ENCODE peak calls at places on chromosomes 11 and 22, in nine cellular contexts. F is epithelial cell of esophagus; H is HCT116; O is omental fat pad; U is NB4; M is ovary; A is K562; Y is colonic mucosa; G is CD8-positive, alpha-beta T cell. W is an unnamed sample.

GRCh38 chr11:64776875-64777274 is 1.5 kb downstream of the SF1 start:
- DNase-seq in F (no peak), H (no peak), O (no peak), U (no peak), M (peak), A (no peak), Y (no peak), G (no peak), W (no peak)

GRCh38 chr11:21838422-21838821 is 354.5 kb upstream of the ANO5 start:
- DNase-seq in F (no peak), H (no peak), O (no peak), U (no peak), M (no peak), A (no peak), Y (no peak), G (no peak), W (no peak)

GRCh38 chr11:64545605-64546004 is 45.4 kb upstream of the SLC22A12 start:
- DNase-seq in F (peak), H (peak), O (no peak), U (no peak), M (no peak), A (no peak), Y (no peak), G (no peak), W (no peak)

GRCh38 chr11:129291556-129291955 is 84.1 kb upstream of the BARX2 start:
- DNase-seq in F (no peak), H (no peak), O (no peak), U (no peak), M (no peak), A (no peak), Y (no peak), G (no peak), W (no peak)

GRCh38 chr11:26976389-26976788 is 17.5 kb upstream of the FIBIN start:
- DNase-seq in F (peak), H (no peak), O (no peak), U (no peak), M (no peak), A (no peak), Y (no peak), G (no peak), W (no peak)

GRCh38 chr11:128886401-128887119 is 4.6 kb upstream of the KCNJ5 start:
- DNase-seq in F (peak), H (no peak), O (no peak), U (peak), M (no peak), A (no peak), Y (peak), G (no peak), W (peak)

GRCh38 chr22:32531955-32532818 is 57.6 kb downstream of the FBXO7 start:
- DNase-seq in F (peak), H (no peak), O (no peak), U (peak), M (peak), A (peak), Y (peak), G (no peak), W (peak)

GRCh38 chr11:108871867-108872266 is 207.0 kb downstream of the DDX10 start:
- DNase-seq in F (peak), H (no peak), O (no peak), U (no peak), M (no peak), A (no peak), Y (no peak), G (no peak), W (no peak)

GRCh38 chr11:58391879-58392278 is 14.8 kb downstream of the OR5B3 start:
- DNase-seq in F (peak), H (no peak), O (no peak), U (no peak), M (no peak), A (no peak), Y (no peak), G (no peak), W (no peak)

GRCh38 chr11:93895106-93895862 is 44.9 kb upstream of the VSTM5 start:
- DNase-seq in F (peak), H (peak), O (no peak), U (peak), M (peak), A (peak), Y (peak), G (no peak), W (peak)

GRCh38 chr11:12069053-12069676 is 41.2 kb upstream of the MICAL2 start:
- DNase-seq in F (no peak), H (no peak), O (no peak), U (no peak), M (no peak), A (peak), Y (no peak), G (no peak), W (no peak)

GRCh38 chr11:122268601-122269130 is 152.7 kb upstream of the BLID start:
- DNase-seq in F (no peak), H (no peak), O (no peak), U (no peak), M (no peak), A (no peak), Y (no peak), G (no peak), W (no peak)

GRCh38 chr11:47389577-47390072 is 11.3 kb upstream of the SPI1 start:
- DNase-seq in F (no peak), H (no peak), O (no peak), U (no peak), M (no peak), A (no peak), Y (no peak), G (no peak), W (no peak)

GRCh38 chr11:8201524-8202365 is 32.9 kb upstream of the RIC3 start:
- DNase-seq in F (no peak), H (no peak), O (no peak), U (peak), M (no peak), A (no peak), Y (no peak), G (no peak), W (no peak)

GRCh38 chr11:115678942-115679341 is 174.7 kb upstream of the CADM1 start:
- DNase-seq in F (no peak), H (no peak), O (no peak), U (peak), M (no peak), A (no peak), Y (peak), G (no peak), W (peak)

GRCh38 chr11:66219846-66220565 is 48.4 kb upstream of the RAB1B start:
- DNase-seq in F (no peak), H (no peak), O (no peak), U (no peak), M (no peak), A (no peak), Y (no peak), G (no peak), W (peak)

GRCh38 chr11:118224512-118225180 is at the start of gene JAML:
- DNase-seq in F (no peak), H (no peak), O (no peak), U (peak), M (no peak), A (no peak), Y (no peak), G (peak), W (no peak)

GRCh38 chr11:44731685-44732411 is 5.1 kb downstream of the TSPAN18 start:
- DNase-seq in F (no peak), H (no peak), O (no peak), U (no peak), M (no peak), A (no peak), Y (no peak), G (no peak), W (no peak)

GRCh38 chr22:38030311-38031133 is 26.7 kb upstream of the PICK1 start:
- DNase-seq in F (no peak), H (no peak), O (no peak), U (no peak), M (no peak), A (peak), Y (peak), G (no peak), W (no peak)

GRCh38 chr11:128848815-128849455 is 18.2 kb downstream of the KCNJ1 start:
- DNase-seq in F (peak), H (peak), O (peak), U (peak), M (no peak), A (peak), Y (peak), G (peak), W (no peak)

GRCh38 chr11:123561046-123561781 is 93.2 kb downstream of the SCN3B start:
- DNase-seq in F (peak), H (no peak), O (no peak), U (peak), M (peak), A (no peak), Y (no peak), G (no peak), W (peak)

GRCh38 chr11:76621866-76622265 is 48.7 kb downstream of the LRRC32 start:
- DNase-seq in F (no peak), H (no peak), O (no peak), U (no peak), M (peak), A (no peak), Y (no peak), G (no peak), W (no peak)

GRCh38 chr22:30514252-30514651 is 8.8 kb upstream of the SEC14L4 start:
- DNase-seq in F (no peak), H (no peak), O (no peak), U (no peak), M (no peak), A (no peak), Y (no peak), G (no peak), W (no peak)

GRCh38 chr11:11218287-11218986 is 134.6 kb downstream of the CSNK2A3 start:
- DNase-seq in F (no peak), H (no peak), O (no peak), U (no peak), M (no peak), A (no peak), Y (peak), G (no peak), W (no peak)

GRCh38 chr11:14967581-14968214 is 4.5 kb downstream of the CALCA start:
- DNase-seq in F (no peak), H (no peak), O (no peak), U (no peak), M (no peak), A (no peak), Y (no peak), G (no peak), W (no peak)

GRCh38 chr11:110429614-110430266 is at the start of gene FDX1:
- DNase-seq in F (peak), H (peak), O (peak), U (peak), M (peak), A (peak), Y (peak), G (peak), W (peak)

GRCh38 chr11:31645747-31646146 is 136.2 kb downstream of the ELP4 start:
- DNase-seq in F (peak), H (peak), O (no peak), U (no peak), M (no peak), A (peak), Y (no peak), G (no peak), W (no peak)

GRCh38 chr22:27435839-27436581 is 365.5 kb downstream of the MN1 start:
- DNase-seq in F (peak), H (no peak), O (no peak), U (no peak), M (peak), A (no peak), Y (no peak), G (no peak), W (no peak)

GRCh38 chr11:22467248-22467647 is 129.1 kb downstream of the SLC17A6 start:
- DNase-seq in F (no peak), H (no peak), O (no peak), U (no peak), M (no peak), A (no peak), Y (no peak), G (no peak), W (no peak)

GRCh38 chr11:2679011-2679676 is 20.6 kb downstream of the KCNQ1OT1 start:
- DNase-seq in F (no peak), H (no peak), O (no peak), U (no peak), M (no peak), A (no peak), Y (no peak), G (no peak), W (no peak)

GRCh38 chr11:64583296-64584262 is 7.4 kb upstream of the SLC22A12 start:
- DNase-seq in F (no peak), H (no peak), O (no peak), U (no peak), M (no peak), A (peak), Y (no peak), G (no peak), W (no peak)

GRCh38 chr22:43185860-43186261 is 1.1 kb downstream of the TTLL12 start:
- DNase-seq in F (peak), H (peak), O (no peak), U (peak), M (peak), A (no peak), Y (peak), G (no peak), W (peak)

GRCh38 chr11:24935059-24935458 is 438.2 kb downstream of the LUZP2 start:
- DNase-seq in F (no peak), H (no peak), O (no peak), U (no peak), M (no peak), A (no peak), Y (no peak), G (no peak), W (no peak)

GRCh38 chr11:24932110-24933000 is 435.5 kb downstream of the LUZP2 start:
- DNase-seq in F (peak), H (no peak), O (no peak), U (no peak), M (no peak), A (no peak), Y (peak), G (no peak), W (no peak)
- TF ChIP-seq CTCF in F (no peak), H (no peak), O (no peak), U (no peak), M (no peak), A (no peak), Y (no peak), G (no peak), W (no peak)

DNA sequence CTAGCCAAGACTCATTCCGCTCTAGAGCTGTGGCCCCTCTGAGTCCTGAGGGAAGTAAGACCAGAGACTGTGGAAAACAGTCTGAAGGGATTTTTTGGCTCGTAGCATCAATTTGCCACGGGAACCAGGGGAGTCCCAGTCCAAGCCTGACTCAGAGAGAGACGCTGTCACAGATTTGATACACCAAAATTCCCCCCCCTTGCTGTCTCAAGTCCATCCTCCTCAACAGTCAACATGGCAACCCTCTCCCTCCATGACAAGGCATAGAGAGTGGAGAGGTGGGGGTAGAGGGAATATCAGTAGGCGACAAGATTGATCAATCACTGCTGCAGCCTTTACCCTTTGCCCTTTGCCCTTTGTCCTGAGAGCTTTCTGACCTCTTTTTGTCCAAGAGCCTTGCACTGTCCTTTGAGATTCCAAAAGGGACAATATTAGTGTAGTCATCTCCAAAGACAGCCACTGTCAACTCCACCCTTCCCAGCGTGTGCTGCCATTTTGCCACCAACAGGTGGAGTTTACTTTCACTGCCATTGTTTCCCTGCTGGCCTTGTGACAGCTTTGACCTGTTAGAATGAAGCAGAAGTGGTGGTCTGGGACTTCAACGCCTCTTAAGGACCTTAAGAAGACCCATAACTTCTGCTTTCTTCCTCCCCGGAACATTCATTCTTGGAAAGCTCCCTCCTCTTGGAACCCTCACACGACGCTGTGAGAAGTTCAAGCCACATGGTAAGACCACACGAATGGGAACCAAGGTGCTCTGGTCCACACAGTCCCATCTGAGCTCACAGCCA is 7.3 kb downstream of the SLC15A3 start:
- DNase-seq in F (no peak), H (no peak), O (no peak), U (peak), M (no peak), A (peak), Y (no peak), G (no peak), W (no peak)
- TF ChIP-seq CTCF in F (peak), H (no peak), O (no peak), U (peak), M (no peak), A (peak), Y (no peak), G (peak), W (no peak)

GRCh38 chr22:20083891-20084546 is 4.0 kb downstream of the DGCR8 start:
- DNase-seq in F (no peak), H (no peak), O (no peak), U (no peak), M (no peak), A (no peak), Y (no peak), G (no peak), W (no peak)

GRCh38 chr22:20083157-20083890 is 3.3 kb downstream of the DGCR8 start:
- DNase-seq in F (no peak), H (no peak), O (no peak), U (no peak), M (no peak), A (no peak), Y (no peak), G (no peak), W (no peak)

GRCh38 chr22:20086101-20086599 is 6.1 kb downstream of the DGCR8 start:
- DNase-seq in F (no peak), H (no peak), O (no peak), U (no peak), M (no peak), A (no peak), Y (no peak), G (no peak), W (no peak)

GRCh38 chr22:20085651-20086050 is 5.6 kb downstream of the DGCR8 start:
- DNase-seq in F (no peak), H (no peak), O (no peak), U (no peak), M (no peak), A (no peak), Y (no peak), G (no peak), W (no peak)

GRCh38 chr22:20084547-20085413 is 4.7 kb downstream of the DGCR8 start:
- DNase-seq in F (no peak), H (no peak), O (no peak), U (peak), M (no peak), A (peak), Y (no peak), G (no peak), W (no peak)
- TF ChIP-seq CTCF in F (peak), H (no peak), O (no peak), U (peak), M (no peak), A (peak), Y (no peak), G (no peak), W (peak)

GRCh38 chr11:407651-408080 is 7.1 kb downstream of the SIGIRR start:
- DNase-seq in F (no peak), H (no peak), O (no peak), U (no peak), M (peak), A (no peak), Y (no peak), G (no peak), W (no peak)

GRCh38 chr11:408154-409007 is 6.4 kb downstream of the SIGIRR start:
- DNase-seq in F (no peak), H (no peak), O (no peak), U (no peak), M (peak), A (no peak), Y (no peak), G (no peak), W (no peak)

GRCh38 chr11:405323-405975 is 9.3 kb downstream of the SIGIRR start:
- DNase-seq in F (no peak), H (no peak), O (no peak), U (no peak), M (peak), A (no peak), Y (peak), G (no peak), W (no peak)

GRCh38 chr11:405976-406795 is 8.6 kb downstream of the SIGIRR start:
- DNase-seq in F (no peak), H (no peak), O (no peak), U (no peak), M (peak), A (no peak), Y (no peak), G (no peak), W (no peak)

DNA sequence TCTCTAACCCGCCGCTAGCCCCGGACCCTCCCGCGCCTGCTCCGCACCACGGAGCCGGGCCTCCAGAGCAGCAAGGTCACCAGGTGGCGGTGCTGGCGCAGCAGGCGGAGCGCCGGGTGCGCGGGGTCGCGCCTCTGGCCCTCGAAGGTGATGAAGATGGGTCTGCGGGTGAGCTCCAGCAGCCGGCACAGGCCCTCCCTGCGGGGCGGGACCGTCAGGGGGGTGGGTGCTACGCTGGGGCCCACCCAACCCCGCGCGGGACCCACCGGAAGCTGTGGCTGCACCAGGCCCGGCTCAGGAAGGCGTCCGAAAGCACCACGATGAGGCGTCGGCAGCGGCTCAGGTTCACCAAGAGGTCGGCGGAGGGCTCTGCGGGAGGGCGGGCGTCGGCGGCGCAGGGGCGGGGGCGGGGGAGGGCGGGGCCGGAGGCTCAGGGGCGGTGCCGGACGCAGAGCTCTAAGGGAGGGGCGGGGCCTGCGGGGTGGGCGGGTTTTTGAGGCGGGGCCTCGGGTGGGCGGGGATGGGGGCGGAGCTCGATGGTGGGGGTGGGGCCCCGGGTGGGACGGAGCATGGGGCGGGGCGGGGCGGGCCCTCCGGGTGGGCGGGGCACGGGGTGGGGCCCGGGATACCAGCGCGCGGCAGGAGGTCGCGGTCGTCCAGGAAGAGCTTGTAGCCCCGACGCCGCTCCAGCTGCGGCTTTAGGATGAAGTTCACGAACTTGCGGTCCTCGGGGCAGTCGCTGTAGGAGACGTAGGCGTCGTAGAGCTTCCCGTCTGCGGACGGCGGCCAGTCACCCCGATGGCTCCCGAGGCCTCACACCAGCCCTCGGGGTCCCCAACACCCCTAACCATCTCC is 7.8 kb downstream of the SIGIRR start:
- DNase-seq in F (peak), H (peak), O (no peak), U (peak), M (peak), A (peak), Y (peak), G (peak), W (no peak)
- TF ChIP-seq CTCF in F (no peak), H (no peak), O (no peak), U (no peak), M (no peak), A (peak), Y (no peak), G (no peak), W (no peak)